ENCODE peak calls at places on chromosomes 11 and 22, in five cellular contexts. X, R, D, N and O are unnamed samples.

GRCh38 chr11:3163241-3163981 is 1.7 kb downstream of the OSBPL5 start:
- DNase-seq in X (peak; percentile 43), R (no peak), D (peak; percentile 31), N (no peak), O (no peak)

GRCh38 chr11:96863520-96863919 is 473.7 kb downstream of the JRKL start:
- DNase-seq in X (no peak), R (no peak), D (no peak), N (no peak), O (no peak)

GRCh38 chr11:68313574-68314202 is 1.3 kb downstream of the LRP5 start:
- DNase-seq in X (no peak), R (no peak), D (no peak), N (no peak), O (peak; percentile 56)

GRCh38 chr22:45678961-45679912 is 7.6 kb downstream of the ATXN10 start:
- DNase-seq in X (no peak), R (no peak), D (no peak), N (no peak), O (no peak)

GRCh38 chr11:57140568-57140967 is 41.2 kb upstream of the LRRC55 start:
- DNase-seq in X (no peak), R (no peak), D (no peak), N (no peak), O (no peak)

GRCh38 chr22:36406139-36406538 is 18.4 kb upstream of the MYH9 start:
- DNase-seq in X (no peak), R (no peak), D (no peak), N (no peak), O (no peak)

GRCh38 chr11:124934862-124935547 is 842 bp downstream of the HEPACAM start:
- DNase-seq in X (no peak), R (no peak), D (peak; percentile 63), N (peak; percentile 73), O (peak; percentile 76)

GRCh38 chr11:7688238-7688826 is 15.0 kb upstream of the CYB5R2 start:
- DNase-seq in X (no peak), R (no peak), D (peak; percentile 54), N (peak; percentile 21), O (peak; percentile 37)